ENCODE peak calls at places on chromosomes 3 and 15, in four cellular contexts. P is H1, T is IMR-90, Y is H9. C is an unnamed sample.

GRCh38 chr15:76840830-76841460 is 64.2 kb downstream of the SCAPER start:
- DNase-seq in P (no peak), T (peak; percentile 64), Y (no peak), C (no peak)

GRCh38 chr3:126511291-126511690 is 6.3 kb downstream of the UROC1 start:
- DNase-seq in P (no peak), T (no peak), Y (no peak), C (no peak)

GRCh38 chr3:110420158-110420641 is 651.4 kb upstream of the NECTIN3 start:
- DNase-seq in P (no peak), T (peak; percentile 90), Y (no peak), C (no peak)

GRCh38 chr15:85579011-85579701 is 198.8 kb downstream of the AKAP13 start:
- DNase-seq in P (no peak), T (no peak), Y (no peak), C (no peak)

GRCh38 chr3:141840737-141841544 is 35.5 kb upstream of the ATP1B3 start:
- DNase-seq in P (no peak), T (no peak), Y (no peak), C (no peak)

GRCh38 chr3:98784666-98785600 is 21.8 kb downstream of the ST3GAL6 start:
- DNase-seq in P (no peak), T (peak; percentile 94), Y (no peak), C (no peak)

GRCh38 chr15:100690032-100690785 is 87.8 kb downstream of the ASB7 start:
- DNase-seq in P (no peak), T (no peak), Y (peak; percentile 3), C (no peak)

GRCh38 chr15:32842081-32842480 is 124.3 kb downstream of the GREM1 start:
- DNase-seq in P (no peak), T (no peak), Y (no peak), C (no peak)

GRCh38 chr3:52088445-52089367 is 32.3 kb upstream of the DUSP7 start:
- DNase-seq in P (no peak), T (peak; percentile 88), Y (no peak), C (peak; percentile 15)

GRCh38 chr3:172208586-172209332 is 169.4 kb downstream of the FNDC3B start:
- DNase-seq in P (peak; percentile 19), T (peak; percentile 28), Y (peak; percentile 74), C (no peak)

GRCh38 chr3:7750296-7750695 is 751.3 kb upstream of the LMCD1 start:
- DNase-seq in P (no peak), T (no peak), Y (no peak), C (no peak)

GRCh38 chr3:107407355-107407754 is 30.1 kb downstream of the CCDC54 start:
- DNase-seq in P (no peak), T (no peak), Y (no peak), C (no peak)

GRCh38 chr3:122258757-122259371 is 66.2 kb upstream of the CSTA start:
- DNase-seq in P (peak; percentile 46), T (peak; percentile 56), Y (peak; percentile 74), C (peak; percentile 49)

GRCh38 chr3:23659840-23660430 is 145.8 kb upstream of the UBE2E1 start:
- DNase-seq in P (no peak), T (no peak), Y (no peak), C (no peak)

GRCh38 chr15:27714675-27715074 is 384.4 kb downstream of the OCA2 start:
- DNase-seq in P (no peak), T (no peak), Y (peak; percentile 51), C (no peak)

GRCh38 chr15:68638953-68639500 is 60.2 kb downstream of the CORO2B start:
- DNase-seq in P (no peak), T (peak; percentile 57), Y (no peak), C (no peak)

GRCh38 chr3:185699927-185700326 is 113.8 kb downstream of the SENP2 start:
- DNase-seq in P (no peak), T (no peak), Y (no peak), C (no peak)

GRCh38 chr3:155019576-155019975 is 60.5 kb upstream of the MME start:
- DNase-seq in P (no peak), T (peak; percentile 68), Y (no peak), C (no peak)

GRCh38 chr15:85412956-85413854 is 32.8 kb downstream of the AKAP13 start:
- DNase-seq in P (peak; percentile 29), T (peak; percentile 95), Y (no peak), C (no peak)

GRCh38 chr15:74978077-74978476 is 17.3 kb upstream of the SCAMP5 start:
- DNase-seq in P (no peak), T (no peak), Y (no peak), C (no peak)

GRCh38 chr3:128950223-128950938 is 43.5 kb downstream of the CFAP92 start:
- DNase-seq in P (no peak), T (peak; percentile 38), Y (peak; percentile 60), C (no peak)

GRCh38 chr3:114878119-114878839 is 268.8 kb downstream of the ZBTB20 start:
- DNase-seq in P (no peak), T (peak; percentile 81), Y (no peak), C (no peak)

GRCh38 chr15:38389924-38390542 is 63.9 kb upstream of the FAM98B start:
- DNase-seq in P (no peak), T (peak; percentile 58), Y (peak; percentile 64), C (peak; percentile 44)

GRCh38 chr15:87660494-87661129 is 595.9 kb downstream of the NTRK3 start:
- DNase-seq in P (no peak), T (no peak), Y (no peak), C (no peak)

GRCh38 chr3:78967061-78967460 is 800.7 kb downstream of the ROBO1 start:
- DNase-seq in P (no peak), T (peak; percentile 12), Y (no peak), C (no peak)

GRCh38 chr3:25007974-25008658 is 419.9 kb upstream of the RARB start:
- DNase-seq in P (no peak), T (no peak), Y (no peak), C (no peak)

GRCh38 chr3:60742606-60743145 is 508.6 kb downstream of the FHIT start:
- DNase-seq in P (peak; percentile 61), T (peak; percentile 47), Y (peak; percentile 80), C (peak; percentile 33)

GRCh38 chr3:194707176-194707575 is 21.5 kb downstream of the FAM43A start:
- DNase-seq in P (no peak), T (no peak), Y (no peak), C (no peak)

GRCh38 chr3:33915796-33916589 is 117.6 kb downstream of the PDCD6IP start:
- DNase-seq in P (peak; percentile 5), T (peak; percentile 28), Y (no peak), C (no peak)

GRCh38 chr3:192892981-192893827 is 24.5 kb downstream of the MB21D2 start:
- DNase-seq in P (no peak), T (peak; percentile 91), Y (peak; percentile 68), C (no peak)

GRCh38 chr3:123348471-123349200 is 100.3 kb downstream of the ADCY5 start:
- DNase-seq in P (no peak), T (no peak), Y (no peak), C (no peak)

GRCh38 chr3:173789530-173789929 is 392.0 kb downstream of the NLGN1 start:
- DNase-seq in P (no peak), T (peak; percentile 2), Y (no peak), C (no peak)

GRCh38 chr3:108180214-108180613 is 42.0 kb downstream of the IFT57 start:
- DNase-seq in P (no peak), T (peak; percentile 79), Y (no peak), C (no peak)

GRCh38 chr15:39658740-39659139 is 77.9 kb downstream of the THBS1 start:
- DNase-seq in P (no peak), T (no peak), Y (no peak), C (no peak)

GRCh38 chr15:39661776-39662175 is 80.9 kb downstream of the THBS1 start:
- DNase-seq in P (no peak), T (peak; percentile 31), Y (no peak), C (no peak)

GRCh38 chr15:39654308-39654707 is 73.4 kb downstream of the THBS1 start:
- DNase-seq in P (no peak), T (no peak), Y (no peak), C (no peak)

GRCh38 chr15:39657714-39658113 is 76.8 kb downstream of the THBS1 start:
- DNase-seq in P (no peak), T (peak; percentile 66), Y (no peak), C (no peak)

GRCh38 chr15:39657181-39657580 is 76.3 kb downstream of the THBS1 start:
- DNase-seq in P (no peak), T (no peak), Y (no peak), C (no peak)
- H3K14ac ChIP-seq in P (no peak overlapping the region), T (peak overlapping the region; percentile 95), Y (no peak overlapping the region), C (no peak overlapping the region)

GRCh38 chr3:195909645-195910498 is 1.5 kb upstream of the TNK2 start:
- DNase-seq in P (no peak), T (peak; percentile 61), Y (peak; percentile 85), C (peak; percentile 72)

GRCh38 chr3:195907730-195908438 is 467 bp downstream of the TNK2 start:
- DNase-seq in P (no peak), T (no peak), Y (no peak), C (no peak)

GRCh38 chr3:195908439-195909293 is at the start of gene TNK2:
- DNase-seq in P (no peak), T (no peak), Y (peak; percentile 53), C (no peak)

GRCh38 chr3:195910499-195910845 is 2.1 kb upstream of the TNK2 start:
- DNase-seq in P (no peak), T (no peak), Y (no peak), C (no peak)

GRCh38 chr3:195909294-195909644 is 918 bp upstream of the TNK2 start:
- DNase-seq in P (no peak), T (peak; percentile 27), Y (no peak), C (no peak)
- H2BK15ac ChIP-seq in P (no peak overlapping the region), T (no peak overlapping the region), Y (no peak overlapping the region), C (peak overlapping the region; percentile 60)

DNA sequence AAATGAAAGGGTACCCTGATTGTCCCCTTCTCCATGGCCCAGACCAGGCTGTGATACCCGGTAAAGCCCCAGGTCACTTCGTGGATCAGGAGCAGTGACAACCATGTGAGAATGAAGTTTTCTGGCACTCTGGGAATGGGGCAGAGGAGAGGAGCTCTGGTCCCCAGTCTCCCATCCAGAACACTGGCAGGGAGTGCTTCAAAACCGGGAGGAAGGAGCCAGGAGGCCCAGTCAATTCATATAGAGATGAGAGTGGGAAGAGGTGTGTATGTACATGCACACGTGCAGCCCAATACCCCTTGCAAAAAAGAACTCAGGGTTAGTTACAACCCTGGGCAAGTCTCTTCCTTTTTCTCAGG is 101.4 kb upstream of the TLE3 start:
- DNase-seq in P (no peak), T (no peak), Y (no peak), C (no peak)
- H3K14ac ChIP-seq in P (no peak overlapping the region), T (no peak overlapping the region), Y (no peak overlapping the region), C (no peak overlapping the region)

DNA sequence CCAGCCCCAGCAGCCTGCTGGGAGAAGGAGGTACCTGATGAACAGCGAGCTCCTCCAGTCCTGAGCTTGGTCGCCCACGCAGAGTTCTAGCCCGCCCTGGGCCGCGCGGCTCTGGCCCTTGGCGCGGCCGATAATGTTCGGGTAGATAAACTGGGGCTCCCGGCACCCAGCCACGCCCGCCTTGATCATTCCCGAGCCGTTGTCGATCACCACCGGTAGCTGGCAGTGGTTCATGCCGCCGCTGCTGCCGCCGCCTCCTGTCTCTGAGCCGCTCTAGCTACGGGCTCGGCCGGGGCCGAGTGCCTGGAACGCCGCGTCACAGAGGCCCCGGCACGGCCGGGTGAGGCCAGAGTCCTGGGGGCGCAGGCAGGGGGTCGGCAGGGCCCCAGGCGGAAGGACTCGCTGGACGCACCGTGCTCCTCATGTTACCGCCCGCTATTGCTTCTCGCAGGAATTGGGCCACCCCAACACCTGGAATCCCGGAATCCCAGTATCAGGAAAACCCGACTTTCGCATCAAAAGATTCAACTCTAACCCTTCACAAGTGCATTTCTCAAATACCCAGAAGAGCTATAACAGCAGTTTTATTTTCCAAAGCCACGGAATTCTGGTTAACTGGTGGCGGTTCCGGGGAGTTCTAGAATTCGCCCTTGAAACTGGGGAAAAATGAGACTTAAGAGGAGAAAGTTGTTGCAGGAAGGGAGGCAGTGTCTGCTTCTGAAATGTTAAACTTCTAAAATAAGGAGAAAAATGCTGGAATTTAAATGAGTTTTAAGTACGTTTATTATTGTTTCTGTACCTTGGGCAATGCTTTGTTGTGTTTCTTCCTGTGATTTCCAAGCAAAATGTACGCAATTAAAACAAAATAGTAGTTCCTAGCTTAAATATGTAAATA is at the start of gene ACTRT3:
- DNase-seq in P (no peak), T (peak; percentile 43), Y (peak; percentile 87), C (peak; percentile 78)
- H2BK15ac ChIP-seq in P (no peak within 1 kb of the TSS), T (no peak within 1 kb of the TSS), Y (no peak within 1 kb of the TSS), C (no peak within 1 kb of the TSS)

C was measured in neuronal stem cell.